ENCODE peak calls at places on chromosomes 11 and 22, in nine cellular contexts. V is dorsolateral prefrontal cortex, I is GM23338, S is bronchial epithelial cell, L is ovary, W is right lobe of liver, R is cardiac muscle cell, C is pancreas, B is AG10803. A is an unnamed sample.

GRCh38 chr11:100687630-100688395 is 725 bp downstream of the ARHGAP42 start:
- DNase-seq in V (no peak), I (peak), S (peak), L (peak), W (peak), R (peak), C (peak), B (peak), A (peak)

GRCh38 chr22:29798318-29798717 is 31.1 kb downstream of the UQCR10 start:
- DNase-seq in V (no peak), I (no peak), S (no peak), L (no peak), W (no peak), R (peak), C (no peak), B (peak), A (no peak)

GRCh38 chr22:48675141-48675827 is 1152.4 kb downstream of the BRD1 start:
- DNase-seq in V (no peak), I (no peak), S (no peak), L (no peak), W (no peak), R (no peak), C (peak), B (no peak), A (no peak)

GRCh38 chr11:131242616-131243015 is 127.8 kb upstream of the NTM start:
- DNase-seq in V (no peak), I (no peak), S (no peak), L (no peak), W (no peak), R (no peak), C (no peak), B (no peak), A (no peak)

GRCh38 chr22:26086359-26086758 is 82.9 kb upstream of the SEZ6L start:
- DNase-seq in V (no peak), I (no peak), S (no peak), L (no peak), W (no peak), R (no peak), C (no peak), B (no peak), A (no peak)

GRCh38 chr11:64710418-64711137 is 12.4 kb downstream of the NRXN2 start:
- DNase-seq in V (no peak), I (no peak), S (peak), L (no peak), W (no peak), R (no peak), C (no peak), B (no peak), A (no peak)

GRCh38 chr22:39250131-39250530 is 5.3 kb upstream of the PDGFB start:
- DNase-seq in V (no peak), I (no peak), S (no peak), L (no peak), W (no peak), R (no peak), C (no peak), B (no peak), A (no peak)

GRCh38 chr22:45344339-45344738 is 34.6 kb downstream of the FAM118A start:
- DNase-seq in V (no peak), I (peak), S (peak), L (no peak), W (no peak), R (peak), C (no peak), B (no peak), A (peak)

GRCh38 chr11:33178443-33179154 is 17.3 kb upstream of the CSTF3 start:
- DNase-seq in V (no peak), I (peak), S (no peak), L (no peak), W (no peak), R (no peak), C (no peak), B (peak), A (no peak)

DNA sequence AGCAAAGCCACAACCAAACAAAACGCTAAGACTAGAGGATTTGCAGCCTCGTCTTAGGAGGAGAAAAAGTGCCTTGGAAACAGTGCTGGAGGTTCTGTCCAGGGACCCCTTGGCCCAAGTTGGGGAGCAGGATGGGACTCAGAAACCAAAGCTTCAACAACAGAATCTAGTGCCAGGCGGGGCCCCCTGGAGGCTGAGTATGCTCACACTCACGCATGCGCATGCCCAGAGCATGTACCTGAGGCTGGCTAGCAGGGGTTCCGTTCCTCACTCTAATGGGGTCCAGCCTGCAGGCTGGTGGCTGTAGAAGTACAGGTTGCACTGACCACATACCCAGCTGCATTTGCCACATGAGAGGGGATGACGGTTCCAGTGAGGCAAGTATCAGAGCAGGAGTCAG is 568.6 kb upstream of the CADM1 start:
- DNase-seq in V (no peak), I (peak), S (no peak), L (no peak), W (no peak), R (no peak), C (no peak), B (no peak), A (peak)
- TF ChIP-seq CTCF in V (no peak), I (peak), S (no peak), L (no peak), W (no peak), R (no peak), C (no peak), B (no peak), A (peak)

DNA sequence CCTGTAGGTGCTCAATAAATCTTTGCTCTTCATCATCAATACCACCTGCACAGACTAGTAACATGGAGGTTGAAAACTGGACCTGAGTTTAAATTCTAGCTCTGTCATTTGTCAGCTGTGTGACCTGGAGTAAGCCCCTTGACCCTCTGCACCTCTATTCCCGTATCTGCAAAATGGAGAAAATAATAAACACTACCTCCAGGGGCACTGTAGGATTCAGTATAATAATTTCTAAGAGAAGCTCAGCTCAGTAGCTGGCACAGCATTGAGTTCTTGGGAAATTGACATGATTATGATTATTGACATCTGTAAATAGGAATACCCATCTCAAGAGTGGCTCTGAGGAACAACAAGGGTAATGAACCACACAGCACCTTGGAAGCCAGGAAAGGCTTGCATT is 78.4 kb downstream of the MN1 start:
- DNase-seq in V (no peak), I (no peak), S (peak), L (no peak), W (no peak), R (no peak), C (no peak), B (no peak), A (no peak)
- TF ChIP-seq CTCF in V (no peak), I (peak), S (peak), L (no peak), W (no peak), R (peak), C (no peak), B (peak), A (no peak)

DNA sequence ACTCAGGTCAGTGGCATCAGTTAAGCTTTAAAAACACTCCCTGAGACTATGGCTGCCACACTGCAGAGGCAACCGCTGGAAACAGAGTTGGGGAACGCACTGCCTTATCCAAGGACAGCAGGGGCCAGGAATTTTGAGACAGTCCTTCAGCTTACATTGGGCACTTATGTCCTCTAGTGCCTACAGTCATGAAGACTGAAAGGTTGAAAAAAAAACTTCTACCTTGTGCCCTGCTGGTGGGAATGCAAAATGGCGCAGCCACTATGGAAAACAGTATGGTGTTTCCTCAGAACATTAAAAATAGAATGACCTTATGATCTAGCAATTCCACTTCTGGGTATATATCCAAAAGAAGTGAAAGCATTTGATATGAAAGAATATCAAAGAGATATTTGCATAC is 19.6 kb downstream of the DKK3 start:
- DNase-seq in V (no peak), I (peak), S (no peak), L (no peak), W (no peak), R (no peak), C (no peak), B (no peak), A (no peak)
- TF ChIP-seq CTCF in V (no peak), I (peak), S (peak), L (no peak), W (no peak), R (peak), C (no peak), B (peak), A (no peak)

GRCh38 chr11:117820516-117820915 is 4.0 kb downstream of the FXYD2 start:
- DNase-seq in V (no peak), I (peak), S (no peak), L (no peak), W (no peak), R (no peak), C (no peak), B (no peak), A (no peak)

GRCh38 chr11:117821431-117821830 is 3.1 kb downstream of the FXYD2 start:
- DNase-seq in V (no peak), I (no peak), S (no peak), L (no peak), W (no peak), R (no peak), C (no peak), B (no peak), A (no peak)

GRCh38 chr11:117822522-117823033 is 2.0 kb downstream of the FXYD2 start:
- DNase-seq in V (no peak), I (no peak), S (no peak), L (no peak), W (no peak), R (no peak), C (no peak), B (no peak), A (no peak)

GRCh38 chr11:117823294-117823940 is 1.1 kb downstream of the FXYD2 start:
- DNase-seq in V (peak), I (no peak), S (no peak), L (no peak), W (peak), R (peak), C (peak), B (no peak), A (no peak)

GRCh38 chr11:117822031-117822521 is 2.5 kb downstream of the FXYD2 start:
- DNase-seq in V (peak), I (peak), S (no peak), L (no peak), W (peak), R (no peak), C (peak), B (no peak), A (peak)
- TF ChIP-seq CTCF in V (peak), I (peak), S (peak), L (no peak), W (peak), R (peak), C (peak), B (peak), A (peak)

GRCh38 chr22:23241562-23242472 is 61.5 kb downstream of the BCR start:
- DNase-seq in V (no peak), I (no peak), S (no peak), L (no peak), W (no peak), R (no peak), C (no peak), B (no peak), A (no peak)

GRCh38 chr22:23242473-23243001 is 62.2 kb downstream of the BCR start:
- DNase-seq in V (no peak), I (peak), S (no peak), L (no peak), W (no peak), R (no peak), C (no peak), B (no peak), A (peak)

GRCh38 chr22:23239429-23239828 is 59.1 kb downstream of the BCR start:
- DNase-seq in V (no peak), I (no peak), S (no peak), L (no peak), W (no peak), R (no peak), C (no peak), B (no peak), A (no peak)

GRCh38 chr22:23238707-23239106 is 58.4 kb downstream of the BCR start:
- DNase-seq in V (no peak), I (no peak), S (no peak), L (no peak), W (no peak), R (no peak), C (no peak), B (no peak), A (no peak)

DNA sequence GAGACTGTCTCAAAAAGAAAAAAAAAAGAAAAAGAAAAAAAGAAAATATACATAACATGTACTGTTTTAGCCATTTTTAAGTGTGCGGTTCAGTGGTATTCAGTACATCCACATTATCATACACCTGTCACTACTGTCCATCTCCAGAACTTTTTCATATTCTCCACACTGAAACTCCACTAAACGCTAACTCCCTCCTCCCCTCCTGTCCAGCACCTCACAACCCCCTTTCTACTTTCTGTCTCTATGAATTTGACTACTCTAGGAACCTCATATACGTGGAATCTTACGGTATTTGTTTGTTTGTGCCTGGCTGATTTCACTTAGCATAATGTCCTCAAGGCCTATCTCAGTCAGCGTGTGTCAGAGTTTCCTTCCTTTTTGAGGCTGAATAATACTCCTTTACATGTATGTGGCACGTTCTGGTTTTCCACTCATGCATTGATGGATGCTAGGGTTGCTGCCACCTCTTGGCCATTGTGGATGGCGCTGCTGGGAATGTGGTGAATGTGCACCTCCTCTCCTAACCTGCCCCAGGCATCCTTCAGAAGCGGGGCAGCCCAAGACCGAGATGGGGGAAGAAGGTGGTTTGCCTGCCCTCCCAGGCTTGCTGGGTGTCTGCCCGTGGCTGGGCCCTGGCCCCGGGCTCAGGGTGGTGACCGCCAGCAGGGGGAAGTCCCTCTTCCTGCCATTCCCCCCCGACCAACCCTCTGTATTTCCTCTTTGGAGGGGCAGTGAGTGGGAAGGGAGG is 60.5 kb downstream of the BCR start:
- DNase-seq in V (no peak), I (peak), S (peak), L (no peak), W (no peak), R (no peak), C (peak), B (no peak), A (no peak)
- TF ChIP-seq CTCF in V (no peak), I (peak), S (peak), L (no peak), W (peak), R (peak), C (no peak), B (peak), A (no peak)

DNA sequence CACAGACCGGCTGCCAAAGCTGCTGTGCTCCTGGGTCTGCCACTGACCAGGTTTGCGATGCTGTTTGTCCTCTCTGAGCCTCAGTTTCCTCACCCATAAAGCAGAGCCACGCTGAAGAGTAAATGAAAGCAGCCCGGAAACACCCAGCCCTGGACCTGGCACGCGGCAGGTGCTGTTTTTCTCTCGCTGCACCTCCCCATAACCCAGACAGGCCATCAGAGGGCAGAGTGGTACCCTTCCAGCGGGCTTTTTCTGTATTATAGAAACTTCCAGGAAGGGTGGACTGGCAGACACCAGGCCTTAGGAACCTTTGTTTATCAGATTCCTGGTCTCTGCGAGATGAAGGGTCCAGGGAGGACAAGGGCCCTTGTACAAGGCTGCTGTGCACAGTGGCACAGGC is 17.9 kb upstream of the FGF19 start:
- DNase-seq in V (no peak), I (peak), S (no peak), L (no peak), W (no peak), R (no peak), C (no peak), B (no peak), A (no peak)
- TF ChIP-seq CTCF in V (no peak), I (peak), S (peak), L (no peak), W (peak), R (peak), C (no peak), B (no peak), A (no peak)

DNA sequence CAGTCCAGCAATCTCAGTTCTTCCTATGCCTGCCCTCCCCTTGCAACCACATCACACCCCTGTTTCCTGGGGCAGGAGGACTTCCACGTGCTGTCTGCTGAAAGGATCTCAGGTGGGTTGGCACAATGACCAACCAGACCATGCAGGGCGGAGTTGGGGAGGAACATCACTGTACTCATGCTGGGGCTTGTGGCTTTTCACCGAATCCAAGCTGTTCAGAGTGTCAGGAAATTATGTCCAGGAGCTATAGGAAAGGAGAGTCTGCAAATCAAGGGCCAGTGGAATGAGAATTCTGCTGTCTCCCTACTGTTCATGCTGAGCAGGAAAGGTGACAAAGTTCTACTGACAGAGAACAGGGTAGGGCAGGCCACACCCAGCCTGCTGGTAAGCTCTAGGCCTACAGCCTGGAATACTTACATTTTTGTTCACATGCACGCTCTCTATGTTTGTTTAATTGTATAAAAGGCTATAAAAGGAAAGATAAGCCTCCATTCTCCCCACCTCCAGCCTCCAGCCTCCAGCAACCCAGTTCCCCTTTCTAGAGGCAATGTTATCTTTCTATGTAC is 1.7 kb upstream of the PLAAT2 start:
- DNase-seq in V (no peak), I (no peak), S (peak), L (no peak), W (no peak), R (no peak), C (no peak), B (no peak), A (no peak)
- TF ChIP-seq CTCF in V (no peak), I (no peak), S (no peak), L (no peak), W (no peak), R (no peak), C (no peak), B (no peak), A (no peak)

DNA sequence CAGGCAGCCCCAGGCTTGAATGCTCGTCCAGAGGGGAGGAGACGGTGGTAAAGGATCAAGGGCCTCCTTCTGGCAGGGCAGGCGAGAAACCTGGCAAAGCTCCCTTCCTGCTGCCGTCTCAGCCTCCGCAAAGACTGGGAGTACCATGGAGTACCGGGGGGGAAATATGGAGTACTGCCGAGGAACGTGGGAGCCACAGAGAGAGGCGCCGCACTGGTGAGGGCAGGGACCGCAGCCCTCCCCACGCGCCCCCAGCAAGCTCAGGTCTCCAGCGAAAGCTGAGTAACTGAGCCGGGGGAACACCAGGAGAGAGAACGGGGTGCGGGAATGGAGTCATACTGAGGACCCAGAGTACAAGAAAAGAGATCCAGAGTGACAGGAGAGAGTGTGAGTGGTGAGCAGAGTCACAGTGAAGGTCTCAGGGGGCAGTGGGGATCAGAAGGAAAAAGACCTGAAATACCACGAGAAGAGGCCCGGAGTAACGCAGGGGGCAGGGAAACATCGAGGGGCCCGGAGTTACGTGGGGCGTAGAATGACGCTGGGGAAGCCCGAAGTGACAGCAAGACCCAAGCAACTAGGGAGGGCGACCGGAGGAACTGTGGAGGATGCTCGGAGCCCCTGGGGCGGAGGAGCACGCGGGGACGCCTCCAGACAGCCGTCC is 740 bp downstream of the EML3 start:
- DNase-seq in V (peak), I (peak), S (no peak), L (peak), W (no peak), R (peak), C (peak), B (peak), A (peak)
- TF ChIP-seq CTCF in V (no peak), I (no peak), S (peak), L (no peak), W (no peak), R (peak), C (no peak), B (no peak), A (no peak)

A was measured in nephron progenitor cell.